ENCODE peak calls at places on chromosome 6, in six cellular contexts. O, D, R, P, N and B are unnamed samples. For H3K4me1, the result is how much of the 10 kb centered on the place peaks cover.

GRCh38 chr6:16690244-16691142 is 70.8 kb downstream of the ATXN1 start:
- DNase-seq in O (no peak), D (peak), R (peak), P (no peak), N (no peak), B (no peak)

GRCh38 chr6:30861257-30862048 is 22.9 kb upstream of the DDR1 start:
- DNase-seq in O (no peak), D (no peak), R (no peak), P (peak), N (no peak), B (no peak)

GRCh38 chr6:69138893-69139494 is 503.9 kb downstream of the ADGRB3 start:
- DNase-seq in O (no peak), D (no peak), R (peak), P (no peak), N (no peak), B (no peak)

GRCh38 chr6:108741346-108741989 is 106.8 kb upstream of the ARMC2 start:
- DNase-seq in O (no peak), D (no peak), R (no peak), P (peak), N (no peak), B (no peak)

GRCh38 chr6:33278810-33279209 is 1.9 kb downstream of the B3GALT4 start:
- DNase-seq in O (no peak), D (no peak), R (no peak), P (no peak), N (no peak), B (no peak)

GRCh38 chr6:111068116-111068897 is 19.0 kb upstream of the SLC16A10 start:
- DNase-seq in O (no peak), D (no peak), R (no peak), P (no peak), N (no peak), B (no peak)

GRCh38 chr6:24818346-24818745 is 19.6 kb upstream of the ARMH2 start:
- DNase-seq in O (no peak), D (no peak), R (no peak), P (no peak), N (no peak), B (no peak)

GRCh38 chr6:160194808-160195207 is 63.8 kb downstream of the SLC22A2 start:
- DNase-seq in O (no peak), D (no peak), R (no peak), P (no peak), N (no peak), B (no peak)

GRCh38 chr6:56655250-56655649 is 12.6 kb upstream of the DST start:
- DNase-seq in O (no peak), D (peak), R (no peak), P (no peak), N (no peak), B (no peak)

GRCh38 chr6:10873374-10873773 is 8.5 kb downstream of the GCM2 start:
- DNase-seq in O (no peak), D (no peak), R (peak), P (no peak), N (no peak), B (no peak)

GRCh38 chr6:44381739-44382138 is 5.8 kb upstream of the CDC5L start:
- DNase-seq in O (no peak), D (peak), R (no peak), P (peak), N (no peak), B (no peak)

GRCh38 chr6:113428702-113429101 is 428.4 kb upstream of the MARCKS start:
- DNase-seq in O (no peak), D (no peak), R (no peak), P (no peak), N (no peak), B (no peak)

GRCh38 chr6:129331450-129332138 is 378.4 kb downstream of the ARHGAP18 start:
- DNase-seq in O (no peak), D (peak), R (peak), P (no peak), N (no peak), B (no peak)

GRCh38 chr6:30424549-30424948 is 64.8 kb upstream of the HLA-E start:
- DNase-seq in O (no peak), D (no peak), R (no peak), P (no peak), N (no peak), B (no peak)

GRCh38 chr6:110547266-110547964 is 71.0 kb upstream of the SLC22A16 start:
- DNase-seq in O (no peak), D (no peak), R (peak), P (no peak), N (no peak), B (no peak)

GRCh38 chr6:120363429-120363828 is 970.9 kb downstream of the TBC1D32 start:
- DNase-seq in O (no peak), D (no peak), R (no peak), P (no peak), N (no peak), B (no peak)

GRCh38 chr6:76774750-76775396 is 688.4 kb downstream of the HTR1B start:
- DNase-seq in O (no peak), D (no peak), R (no peak), P (no peak), N (no peak), B (no peak)

GRCh38 chr6:161161121-161161520 is 112.7 kb downstream of the AGPAT4 start:
- DNase-seq in O (no peak), D (no peak), R (no peak), P (no peak), N (no peak), B (no peak)

GRCh38 chr6:124885171-124885570 is 77.1 kb upstream of the RNF217 start:
- DNase-seq in O (no peak), D (no peak), R (no peak), P (no peak), N (no peak), B (no peak)

GRCh38 chr6:91149246-91149645 is 562.4 kb upstream of the MAP3K7 start:
- DNase-seq in O (no peak), D (no peak), R (no peak), P (no peak), N (no peak), B (no peak)
- H3K4me1 ChIP-seq in O (under half), D (under half), R (under half), P (under half), N (under half), B (under half)

GRCh38 chr6:6823568-6824224 is 235.2 kb downstream of the LY86 start:
- DNase-seq in O (no peak), D (no peak), R (no peak), P (no peak), N (no peak), B (no peak)
- H3K4me1 ChIP-seq in O (under half), D (under half), R (under half), P (under half), N (under half), B (under half)

GRCh38 chr6:122408697-122409458 is 9.4 kb downstream of the HSF2 start:
- DNase-seq in O (no peak), D (no peak), R (no peak), P (no peak), N (no peak), B (no peak)
- H3K4me1 ChIP-seq in O (half or more), D (under half), R (under half), P (under half), N (under half), B (under half)

GRCh38 chr6:35409245-35409644 is 42.9 kb upstream of the FANCE start:
- DNase-seq in O (no peak), D (no peak), R (no peak), P (no peak), N (no peak), B (no peak)
- H3K4me1 ChIP-seq in O (under half), D (under half), R (under half), P (under half), N (under half), B (under half)

DNA sequence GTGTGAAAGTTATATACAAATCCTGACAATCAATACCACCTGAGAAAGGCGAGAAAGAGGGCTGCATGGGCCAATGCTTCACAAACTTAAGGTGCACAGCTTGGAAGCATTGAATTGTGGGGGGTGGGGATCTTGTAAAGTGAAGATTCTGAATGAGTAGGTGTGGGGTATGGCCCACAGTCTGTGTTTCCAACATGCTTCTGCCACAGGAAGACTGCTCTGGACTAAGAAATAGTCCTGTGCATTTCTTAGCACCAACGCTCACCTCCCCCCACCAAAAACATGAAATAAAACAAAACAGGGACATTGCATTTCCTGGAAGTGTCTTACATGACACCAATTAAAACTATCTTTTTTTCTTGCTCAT is 21.9 kb upstream of the TRAM2 start:
- DNase-seq in O (no peak), D (no peak), R (no peak), P (no peak), N (no peak), B (no peak)
- H3K4me1 ChIP-seq in O (under half), D (under half), R (under half), P (under half), N (under half), B (under half)

DNA sequence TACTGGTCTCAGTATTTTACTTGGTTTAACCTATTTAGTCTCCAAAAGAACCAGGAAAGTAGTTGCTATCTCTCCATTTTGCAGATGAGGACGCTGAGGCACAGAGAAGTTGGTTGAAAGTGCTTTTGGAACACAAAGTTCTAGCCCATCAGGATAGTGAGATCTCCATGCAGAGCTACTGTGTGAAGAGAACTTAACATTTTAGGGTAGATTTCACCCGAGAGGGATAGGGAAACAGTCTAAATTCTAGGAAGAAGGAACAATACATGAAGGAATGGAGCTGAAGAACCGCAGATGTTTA is 65.1 kb downstream of the PHACTR2 start:
- DNase-seq in O (no peak), D (no peak), R (no peak), P (no peak), N (no peak), B (no peak)
- H3K4me1 ChIP-seq in O (under half), D (under half), R (under half), P (under half), N (under half), B (under half)

DNA sequence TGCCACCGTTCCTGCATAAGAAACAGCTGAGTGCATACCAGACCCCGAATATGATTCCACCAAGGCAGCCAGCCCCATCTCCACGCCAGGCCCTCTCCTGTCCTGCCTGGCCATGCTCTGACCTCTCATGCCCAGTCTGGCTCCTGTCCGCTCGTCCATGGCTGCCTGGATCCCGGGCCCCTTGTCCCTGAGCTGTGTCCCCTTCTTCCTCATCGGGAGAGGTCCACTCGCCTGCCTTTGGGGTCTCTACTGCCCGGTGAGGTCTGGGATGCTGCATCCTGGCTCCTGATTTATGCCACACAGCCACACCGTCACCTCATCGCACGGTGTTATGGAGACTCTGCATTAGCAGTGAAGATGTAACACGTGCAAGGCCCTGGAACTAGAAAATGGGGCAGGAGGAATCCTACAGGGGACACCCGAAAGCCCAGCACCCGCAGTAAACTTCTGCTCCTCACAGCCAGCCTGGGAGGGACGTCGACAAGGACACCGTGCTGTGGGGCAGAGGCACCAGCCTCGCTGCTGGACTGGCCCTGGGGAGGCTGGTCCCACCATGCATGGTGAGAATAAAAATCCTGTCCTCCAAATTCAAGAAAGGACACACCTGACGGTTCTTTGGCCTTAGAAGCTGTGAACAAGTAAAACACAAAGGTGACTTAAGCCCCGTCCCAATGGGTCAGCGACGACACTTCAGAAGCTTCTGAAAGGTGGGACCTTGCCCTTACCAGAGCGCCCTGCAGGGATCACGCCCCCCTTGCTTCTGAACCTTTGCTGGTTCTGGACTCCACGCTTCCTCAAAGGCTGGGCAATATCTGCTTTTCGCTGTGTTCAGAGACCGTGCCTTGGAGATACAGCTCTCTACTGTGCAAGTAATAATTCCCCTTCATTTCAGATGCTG is 103.0 kb downstream of the DLL1 start:
- DNase-seq in O (no peak), D (no peak), R (no peak), P (no peak), N (no peak), B (no peak)
- H3K4me1 ChIP-seq in O (under half), D (under half), R (under half), P (under half), N (under half), B (under half)

GRCh38 chr6:138541793-138542481 is 42.6 kb upstream of the NHSL1 start:
- DNase-seq in O (no peak), D (no peak), R (no peak), P (no peak), N (no peak), B (no peak)

GRCh38 chr6:138540468-138540867 is 41.2 kb upstream of the NHSL1 start:
- DNase-seq in O (no peak), D (peak), R (no peak), P (no peak), N (no peak), B (no peak)

GRCh38 chr6:138538390-138539031 is 39.2 kb upstream of the NHSL1 start:
- DNase-seq in O (no peak), D (peak), R (no peak), P (no peak), N (no peak), B (no peak)

GRCh38 chr6:138537090-138537489 is 37.8 kb upstream of the NHSL1 start:
- DNase-seq in O (no peak), D (peak), R (no peak), P (no peak), N (no peak), B (no peak)

DNA sequence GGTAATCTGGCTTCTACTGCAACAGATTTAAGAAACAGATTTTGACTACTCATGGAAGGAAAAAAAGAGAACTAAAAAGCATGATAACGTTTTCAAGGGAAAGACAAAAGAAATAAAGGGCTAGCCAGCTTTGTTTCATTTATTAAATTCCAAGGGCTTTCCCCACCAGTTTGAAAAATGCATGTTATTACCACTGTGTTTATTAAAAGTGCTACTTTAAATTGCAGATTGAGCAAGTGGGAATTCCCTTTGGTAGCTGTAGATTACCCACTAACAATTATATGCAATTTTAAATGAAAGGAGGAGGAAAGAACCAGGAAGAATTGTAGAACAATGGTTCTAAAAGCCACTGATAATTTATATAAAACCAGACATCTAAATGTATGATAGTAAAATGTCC is 40.6 kb upstream of the NHSL1 start:
- DNase-seq in O (no peak), D (no peak), R (no peak), P (no peak), N (no peak), B (no peak)
- H3K4me1 ChIP-seq in O (under half), D (under half), R (under half), P (under half), N (under half), B (under half)

GRCh38 chr6:105596284-105596755 is 193.4 kb upstream of the PREP start:
- DNase-seq in O (no peak), D (peak), R (peak), P (no peak), N (no peak), B (no peak)
- H3K4me1 ChIP-seq in O (under half), D (under half), R (half or more), P (under half), N (under half), B (half or more)